ENCODE peak calls at places on chromosomes 13 and 19, in nine cellular contexts. C is CD8-positive, alpha-beta T cell; U is coronary artery; Z is uterus; G is fibroblast of lung; N is AG04449; X is AG04450; D is heart right ventricle; A is brain microvascular endothelial cell. O is an unnamed sample.

GRCh38 chr13:97976551-97977375 is 23.3 kb downstream of the IPO5 start:
- DNase-seq in C (peak), U (no peak), Z (no peak), G (no peak), N (no peak), X (no peak), D (peak), A (no peak), O (peak)

GRCh38 chr13:108508263-108508662 is 121.1 kb upstream of the MYO16 start:
- DNase-seq in C (no peak), U (no peak), Z (no peak), G (peak), N (no peak), X (no peak), D (no peak), A (peak), O (no peak)

GRCh38 chr19:10580979-10581631 is 6.0 kb downstream of the AP1M2 start:
- DNase-seq in C (peak), U (peak), Z (peak), G (peak), N (peak), X (peak), D (peak), A (peak), O (peak)

GRCh38 chr19:52343548-52343947 is 7.5 kb downstream of the ZNF610 start:
- DNase-seq in C (peak), U (no peak), Z (peak), G (peak), N (no peak), X (no peak), D (peak), A (peak), O (peak)

GRCh38 chr13:113273856-113274590 is 23.0 kb upstream of the LAMP1 start:
- DNase-seq in C (no peak), U (no peak), Z (no peak), G (peak), N (peak), X (no peak), D (no peak), A (peak), O (peak)

GRCh38 chr13:29523199-29523931 is 72.1 kb downstream of the SLC7A1 start:
- DNase-seq in C (no peak), U (peak), Z (no peak), G (peak), N (no peak), X (no peak), D (peak), A (peak), O (peak)

GRCh38 chr19:49808762-49809154 is 4.3 kb downstream of the FUZ start:
- DNase-seq in C (peak), U (peak), Z (peak), G (peak), N (no peak), X (peak), D (peak), A (peak), O (peak)

GRCh38 chr19:16384688-16385087 is 60.1 kb downstream of the KLF2 start:
- DNase-seq in C (no peak), U (no peak), Z (no peak), G (no peak), N (no peak), X (no peak), D (no peak), A (no peak), O (no peak)

DNA sequence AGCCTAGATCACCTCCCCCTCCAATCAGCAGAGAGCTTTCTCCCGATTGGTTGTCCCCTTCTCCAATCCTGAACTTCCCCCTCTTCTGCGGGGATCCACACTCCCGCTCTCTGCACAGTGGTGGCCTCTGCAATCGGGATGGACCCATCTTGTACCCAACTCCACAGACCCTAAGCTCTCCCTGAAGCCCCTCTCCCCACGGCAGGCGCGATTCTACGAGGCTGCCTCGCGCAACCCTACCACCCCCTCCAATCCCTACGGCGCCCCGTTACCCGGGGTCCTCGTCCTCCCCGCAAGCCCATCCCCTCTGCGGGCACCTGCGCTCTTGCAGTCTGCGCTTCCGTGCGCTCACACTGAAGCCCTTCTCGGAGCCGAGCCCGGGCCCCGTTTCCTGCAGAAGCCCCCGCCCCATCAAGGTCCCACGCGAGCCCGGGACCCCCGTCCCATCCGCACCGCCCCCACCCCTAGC is 459 bp downstream of the TMEM160 start:
- DNase-seq in C (peak), U (peak), Z (peak), G (peak), N (peak), X (peak), D (peak), A (peak), O (peak)
- TF ChIP-seq CTCF in C (no peak), U (no peak), Z (no peak), G (no peak), N (no peak), X (no peak), D (no peak), A (no peak), O (no peak)

GRCh38 chr19:23764781-23765180 is 6.1 kb upstream of the ZNF681 start:
- DNase-seq in C (no peak), U (no peak), Z (no peak), G (no peak), N (no peak), X (no peak), D (no peak), A (no peak), O (no peak)

GRCh38 chr19:23762884-23763711 is 4.4 kb upstream of the ZNF681 start:
- DNase-seq in C (peak), U (peak), Z (peak), G (peak), N (no peak), X (no peak), D (peak), A (peak), O (peak)

GRCh38 chr19:23758187-23759074 is at the start of gene ZNF681:
- DNase-seq in C (peak), U (peak), Z (peak), G (peak), N (peak), X (peak), D (peak), A (peak), O (peak)

GRCh38 chr19:23766951-23767350 is 8.3 kb upstream of the ZNF681 start:
- DNase-seq in C (no peak), U (no peak), Z (no peak), G (no peak), N (no peak), X (no peak), D (no peak), A (no peak), O (no peak)

DNA sequence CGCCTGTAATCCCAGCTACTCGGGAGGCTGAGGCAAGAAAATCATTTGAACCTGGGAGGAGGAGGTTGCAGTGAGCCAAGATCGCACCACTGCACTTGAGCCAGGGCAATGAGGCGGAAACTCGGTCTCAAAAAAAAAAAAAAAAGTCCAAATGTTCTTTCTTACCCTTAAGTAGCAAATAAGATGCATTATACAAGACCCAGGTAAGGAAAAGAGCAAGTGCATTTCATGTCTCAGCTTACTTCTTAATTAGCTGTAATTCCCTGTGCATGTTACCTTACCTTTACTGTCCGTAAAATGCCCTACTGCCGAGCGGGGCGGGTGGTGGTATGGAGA is 3.8 kb upstream of the ZNF681 start:
- DNase-seq in C (no peak), U (no peak), Z (no peak), G (no peak), N (no peak), X (no peak), D (no peak), A (no peak), O (no peak)
- H3K4me3 ChIP-seq in C (peak), U (peak), Z (peak), G (peak), N (peak), X (peak), D (peak), A (peak), O (peak)

DNA sequence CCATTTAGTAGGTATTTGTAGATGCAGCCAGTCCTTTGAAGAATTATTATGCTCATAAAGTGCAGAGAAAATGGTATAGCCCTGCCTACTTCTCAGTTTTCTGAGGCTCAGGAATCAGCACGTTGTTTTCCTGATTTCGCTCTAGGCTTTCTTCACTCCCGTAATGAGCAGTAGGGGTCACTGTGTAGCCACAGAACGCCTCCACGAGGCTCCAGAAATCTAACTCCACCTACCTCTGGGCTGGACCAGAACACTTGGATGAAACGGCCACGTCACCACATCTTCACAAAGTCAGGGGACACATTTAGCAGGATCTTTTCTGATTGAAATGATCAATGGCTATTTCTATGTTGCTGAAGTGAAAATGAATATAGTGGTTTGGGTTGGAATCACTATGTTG is 49.8 kb upstream of the GTF3A start:
- DNase-seq in C (peak), U (no peak), Z (peak), G (peak), N (peak), X (peak), D (peak), A (peak), O (peak)
- TF ChIP-seq CTCF in C (peak), U (peak), Z (peak), G (peak), N (peak), X (peak), D (peak), A (peak), O (peak)

DNA sequence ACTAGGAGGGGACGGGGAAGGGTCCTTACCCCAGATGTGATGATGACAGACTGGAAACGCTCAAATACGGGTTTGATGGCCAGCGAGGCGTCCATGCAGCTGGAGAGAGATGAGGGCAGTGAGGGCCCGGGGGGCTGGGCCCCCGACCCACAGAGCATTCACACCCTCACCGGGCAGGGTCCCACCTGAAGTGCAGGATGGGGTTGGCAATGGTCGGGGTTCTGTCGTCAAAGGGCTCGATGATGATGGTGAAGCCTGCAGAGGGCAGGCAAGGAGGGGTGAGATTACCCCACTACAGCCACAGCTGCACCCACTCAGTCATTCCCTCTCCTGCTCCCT is 13.0 kb downstream of the ERCC2 start:
- DNase-seq in C (no peak), U (no peak), Z (no peak), G (no peak), N (no peak), X (no peak), D (no peak), A (no peak), O (no peak)
- H3K4me3 ChIP-seq in C (no peak), U (no peak), Z (no peak), G (no peak), N (no peak), X (no peak), D (no peak), A (no peak), O (no peak)